ENCODE peak calls at places on chromosomes 5 and 9, in nine cellular contexts. C is pancreas; X is CD8-positive, alpha-beta T cell; L is colonic mucosa; Y is WERI-Rb-1; B is epithelial cell of proximal tubule; A is astrocyte of the spinal cord; O is brain microvascular endothelial cell; I is AG04449. Q is an unnamed sample.

GRCh38 chr5:43020294-43020711 is 19.8 kb downstream of the ANXA2R start:
- DNase-seq in A (no peak), B (no peak), O (no peak), L (peak; percentile 32), Y (no peak), C (no peak), X (no peak), I (no peak), Q (no peak)

GRCh38 chr5:14199902-14200301 is 56.8 kb downstream of the TRIO start:
- DNase-seq in C (no peak), Y (no peak), A (no peak), X (no peak), I (no peak), O (no peak), B (no peak), L (no peak), Q (no peak)

GRCh38 chr9:3513265-3513818 is 12.5 kb downstream of the RFX3 start:
- DNase-seq in X (no peak), L (no peak), B (no peak), I (no peak), O (no peak), C (no peak), A (no peak), Y (no peak), Q (no peak)

GRCh38 chr9:30036558-30036957 is 2347.9 kb upstream of the ACO1 start:
- DNase-seq in O (no peak), B (no peak), L (no peak), I (no peak), A (no peak), Y (no peak), C (no peak), X (no peak), Q (no peak)

GRCh38 chr5:67234671-67235176 is 38.1 kb upstream of the CD180 start:
- DNase-seq in Y (no peak), I (peak; percentile 24), X (no peak), O (peak; percentile 86), C (peak; percentile 24), B (no peak), A (peak; percentile 96), L (peak; percentile 38), Q (no peak)

GRCh38 chr9:35609001-35609819 is 4.1 kb downstream of the TESK1 start:
- DNase-seq in L (no peak), X (no peak), B (no peak), I (no peak), O (no peak), A (no peak), C (no peak), Y (no peak), Q (no peak)

GRCh38 chr5:77391240-77391765 is 100.8 kb downstream of the WDR41 start:
- DNase-seq in X (no peak), L (no peak), I (no peak), A (no peak), B (no peak), Y (no peak), O (no peak), C (no peak), Q (no peak)

GRCh38 chr9:126503333-126504085 is 110.2 kb upstream of the LMX1B start:
- DNase-seq in C (no peak), L (no peak), O (peak; percentile 67), B (no peak), A (no peak), X (no peak), I (no peak), Y (no peak), Q (no peak)

GRCh38 chr9:69174645-69175487 is 789 bp downstream of the TJP2 start:
- DNase-seq in B (peak; percentile 94), A (peak; percentile 95), C (peak; percentile 48), X (no peak), Y (peak; percentile 32), O (peak; percentile 97), I (peak; percentile 94), L (peak; percentile 28), Q (peak; percentile 79)

GRCh38 chr5:136802382-136802781 is 437.0 kb upstream of the TRPC7 start:
- DNase-seq in A (peak; percentile 45), I (no peak), C (no peak), O (no peak), X (no peak), Y (no peak), B (no peak), L (no peak), Q (no peak)

GRCh38 chr5:136808756-136809155 is 443.4 kb upstream of the TRPC7 start:
- DNase-seq in C (no peak), L (no peak), B (no peak), O (no peak), X (no peak), Y (no peak), I (no peak), A (no peak), Q (no peak)

GRCh38 chr5:136810198-136810823 is 445.0 kb upstream of the TRPC7 start:
- DNase-seq in L (no peak), Y (peak; percentile 16), O (no peak), C (no peak), I (peak; percentile 58), B (no peak), A (peak; percentile 67), X (no peak), Q (peak; percentile 77)

GRCh38 chr5:136809382-136809781 is 444.0 kb upstream of the TRPC7 start:
- DNase-seq in X (no peak), O (no peak), L (no peak), B (no peak), A (no peak), I (no peak), Y (no peak), C (no peak), Q (no peak)

GRCh38 chr5:136805466-136805865 is 440.1 kb upstream of the TRPC7 start:
- DNase-seq in X (no peak), I (no peak), O (no peak), A (no peak), L (no peak), B (no peak), Y (no peak), C (no peak), Q (no peak)
- TF ChIP-seq CTCF in X (no peak), I (peak; percentile 14), O (peak; percentile 38), A (peak; percentile 20), L (no peak), B (peak; percentile 48), Y (peak; percentile 20), C (no peak), Q (peak; percentile 41)

DNA sequence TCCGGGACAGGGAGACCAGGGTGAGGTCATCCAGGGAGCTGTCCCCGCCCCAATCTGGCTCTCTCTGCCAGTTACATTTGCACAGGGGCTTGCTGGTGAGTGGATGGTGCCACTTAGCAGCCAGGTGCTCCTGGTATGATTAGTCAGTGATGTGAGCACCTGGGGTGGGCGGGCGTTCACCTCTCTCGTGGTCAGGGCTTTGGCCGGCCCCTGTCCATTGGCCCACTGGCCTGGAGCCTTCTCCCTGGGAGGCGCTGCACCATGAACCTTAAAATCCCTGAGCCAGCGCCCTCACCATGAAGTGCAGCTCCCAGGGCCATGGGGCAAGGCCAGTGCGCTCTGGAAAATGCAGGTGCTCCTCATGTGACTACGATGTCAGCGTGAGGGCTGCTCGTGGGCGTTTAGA is 2.0 kb downstream of the NKD2 start:
- DNase-seq in Y (peak; percentile 7), I (no peak), A (no peak), X (no peak), B (no peak), C (no peak), O (no peak), L (no peak), Q (no peak)
- H3K4me3 ChIP-seq in Y (no peak overlapping the region), I (no peak overlapping the region), A (no peak overlapping the region), X (no peak overlapping the region), B (no peak overlapping the region), C (no peak overlapping the region), O (no peak overlapping the region), L (no peak overlapping the region), Q (no peak overlapping the region)

GRCh38 chr5:133781446-133781845 is 169.1 kb upstream of the FSTL4 start:
- DNase-seq in A (no peak), O (no peak), X (no peak), Y (no peak), L (no peak), B (no peak), C (no peak), I (no peak), Q (no peak)

GRCh38 chr5:133777951-133778350 is 165.6 kb upstream of the FSTL4 start:
- DNase-seq in L (no peak), C (no peak), B (no peak), A (no peak), I (no peak), O (no peak), X (no peak), Y (no peak), Q (no peak)

GRCh38 chr5:133778636-133779035 is 166.3 kb upstream of the FSTL4 start:
- DNase-seq in L (no peak), B (no peak), A (no peak), Y (no peak), O (no peak), C (no peak), X (no peak), I (no peak), Q (no peak)

GRCh38 chr5:133780619-133781280 is 168.4 kb upstream of the FSTL4 start:
- DNase-seq in A (no peak), O (no peak), L (no peak), Y (no peak), X (no peak), C (no peak), B (no peak), I (no peak), Q (no peak)

GRCh38 chr5:133779828-133780475 is 167.6 kb upstream of the FSTL4 start:
- DNase-seq in I (no peak), Y (peak; percentile 15), X (no peak), L (no peak), A (no peak), B (no peak), C (no peak), O (no peak), Q (no peak)
- TF ChIP-seq CTCF in I (no peak), Y (peak; percentile 47), X (no peak), L (no peak), A (no peak), B (peak; percentile 27), C (no peak), O (no peak), Q (no peak)

GRCh38 chr9:119998614-119999013 is 581.4 kb downstream of the CDK5RAP2 start:
- DNase-seq in O (no peak), A (no peak), L (no peak), X (no peak), I (no peak), Y (no peak), B (no peak), C (no peak), Q (no peak)
- H3K4me3 ChIP-seq in O (no peak overlapping the region), A (no peak overlapping the region), L (no peak overlapping the region), X (no peak overlapping the region), I (no peak overlapping the region), Y (no peak overlapping the region), B (no peak overlapping the region), C (no peak overlapping the region), Q (no peak overlapping the region)